ENCODE peak calls at places on chromosomes 4 and X, in six cellular contexts. F, Q, H, T, M and K are unnamed samples.

GRCh38 chr4:48275247-48275646 is 5.6 kb upstream of the TEC start:
- DNase-seq in F (no peak), Q (peak; percentile 15), H (peak; percentile 71), T (no peak), M (peak; percentile 42), K (no peak)

GRCh38 chr4:128454281-128455075 is 166.9 kb upstream of the PGRMC2 start:
- DNase-seq in F (peak; percentile 61), Q (peak; percentile 67), H (peak; percentile 88), T (peak; percentile 73), M (peak; percentile 51), K (peak; percentile 41)

GRCh38 chrX:50470103-50471031 is at the start of gene DGKK:
- DNase-seq in F (no peak), Q (peak; percentile 67), H (no peak), T (peak; percentile 76), M (no peak), K (no peak)

GRCh38 chr4:177596035-177596434 is 153.8 kb upstream of the AGA start:
- DNase-seq in F (no peak), Q (peak; percentile 2), H (peak; percentile 28), T (no peak), M (no peak), K (no peak)

GRCh38 chr4:26235500-26235899 is 85.3 kb upstream of the RBPJ start:
- DNase-seq in F (no peak), Q (no peak), H (no peak), T (no peak), M (no peak), K (no peak)

GRCh38 chr4:43843501-43843900 is 605.1 kb downstream of the KCTD8 start:
- DNase-seq in F (no peak), Q (peak; percentile 6), H (no peak), T (no peak), M (no peak), K (no peak)

GRCh38 chr4:46503739-46504138 is 113.8 kb upstream of the GABRA2 start:
- DNase-seq in F (no peak), Q (no peak), H (no peak), T (no peak), M (no peak), K (no peak)

GRCh38 chr4:117968606-117969005 is 65.7 kb upstream of the NDST3 start:
- DNase-seq in F (no peak), Q (no peak), H (no peak), T (no peak), M (no peak), K (no peak)

GRCh38 chrX:131068945-131069719 is 11.0 kb downstream of the ARHGAP36 start:
- DNase-seq in F (peak; percentile 20), Q (peak; percentile 10), H (peak; percentile 57), T (peak; percentile 80), M (no peak), K (peak; percentile 28)

GRCh38 chr4:20615492-20616136 is 84.6 kb upstream of the PACRGL start:
- DNase-seq in F (no peak), Q (peak; percentile 1), H (no peak), T (no peak), M (no peak), K (no peak)

GRCh38 chr4:20616313-20616712 is 83.9 kb upstream of the PACRGL start:
- DNase-seq in F (no peak), Q (no peak), H (no peak), T (no peak), M (no peak), K (no peak)

GRCh38 chr4:20618010-20618409 is 82.2 kb upstream of the PACRGL start:
- DNase-seq in F (no peak), Q (no peak), H (no peak), T (no peak), M (no peak), K (no peak)

GRCh38 chr4:20616848-20617247 is 83.4 kb upstream of the PACRGL start:
- DNase-seq in F (no peak), Q (no peak), H (no peak), T (no peak), M (no peak), K (no peak)

GRCh38 chr4:20618729-20619128 is 81.5 kb upstream of the PACRGL start:
- DNase-seq in F (no peak), Q (no peak), H (no peak), T (no peak), M (no peak), K (no peak)
- TF ChIP-seq TAF1 in F (no peak), Q (no peak), H (no peak), T (no peak), M (no peak), K (no peak)

DNA sequence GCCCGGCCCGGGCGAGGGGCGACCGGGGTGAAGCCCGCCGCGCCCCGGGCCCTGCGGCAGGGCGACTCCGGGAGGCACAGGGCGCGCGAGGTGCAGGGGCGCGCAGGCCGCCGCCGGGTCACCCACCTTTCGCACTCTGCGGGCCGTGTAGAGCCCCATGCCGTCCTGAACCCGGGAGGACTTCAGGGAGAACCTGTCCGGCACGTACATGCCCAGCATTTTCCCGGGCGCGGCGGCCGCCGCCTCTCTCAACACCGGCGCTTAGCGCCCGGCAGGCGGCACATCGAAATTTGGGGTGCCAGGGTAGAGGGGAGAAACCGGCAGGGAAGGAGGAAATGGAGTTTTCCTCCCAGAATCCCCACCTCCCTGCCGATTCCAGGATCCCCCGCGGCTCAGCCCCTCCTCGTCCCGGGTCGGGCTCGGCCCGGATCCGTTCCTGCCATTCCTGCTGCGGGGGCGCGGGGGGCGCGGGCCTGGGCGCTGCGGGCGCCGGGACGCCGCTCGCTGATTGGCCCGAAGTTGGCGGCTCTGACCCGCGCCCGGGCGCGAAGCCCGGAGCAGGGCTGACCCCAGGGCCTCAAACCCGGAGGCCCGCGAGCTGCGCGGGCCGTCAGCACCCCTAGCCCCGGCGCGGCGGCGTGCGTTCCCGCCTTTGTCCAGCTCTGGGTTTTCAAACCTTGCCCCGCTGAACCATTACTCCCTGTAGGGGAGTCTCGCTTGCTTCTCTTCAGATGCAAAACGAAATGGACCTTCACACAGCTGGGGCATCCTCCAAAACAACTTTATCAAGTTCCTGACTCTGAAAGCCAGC is at the start of gene PRDM5:
- DNase-seq in F (peak; percentile 18), Q (no peak), H (no peak), T (peak; percentile 87), M (no peak), K (peak; percentile 12)
- TF ChIP-seq POLR2A in F (no peak), Q (no peak), H (no peak), T (peak; percentile 56), M (no peak), K (no peak)

GRCh38 chrX:118824173-118824782 is 654 bp downstream of the ZCCHC12 start:
- DNase-seq in F (no peak), Q (no peak), H (no peak), T (peak; percentile 50), M (no peak), K (no peak)
- TF ChIP-seq TAF1 in F (no peak), Q (no peak), H (no peak), T (no peak), M (no peak), K (no peak)

DNA sequence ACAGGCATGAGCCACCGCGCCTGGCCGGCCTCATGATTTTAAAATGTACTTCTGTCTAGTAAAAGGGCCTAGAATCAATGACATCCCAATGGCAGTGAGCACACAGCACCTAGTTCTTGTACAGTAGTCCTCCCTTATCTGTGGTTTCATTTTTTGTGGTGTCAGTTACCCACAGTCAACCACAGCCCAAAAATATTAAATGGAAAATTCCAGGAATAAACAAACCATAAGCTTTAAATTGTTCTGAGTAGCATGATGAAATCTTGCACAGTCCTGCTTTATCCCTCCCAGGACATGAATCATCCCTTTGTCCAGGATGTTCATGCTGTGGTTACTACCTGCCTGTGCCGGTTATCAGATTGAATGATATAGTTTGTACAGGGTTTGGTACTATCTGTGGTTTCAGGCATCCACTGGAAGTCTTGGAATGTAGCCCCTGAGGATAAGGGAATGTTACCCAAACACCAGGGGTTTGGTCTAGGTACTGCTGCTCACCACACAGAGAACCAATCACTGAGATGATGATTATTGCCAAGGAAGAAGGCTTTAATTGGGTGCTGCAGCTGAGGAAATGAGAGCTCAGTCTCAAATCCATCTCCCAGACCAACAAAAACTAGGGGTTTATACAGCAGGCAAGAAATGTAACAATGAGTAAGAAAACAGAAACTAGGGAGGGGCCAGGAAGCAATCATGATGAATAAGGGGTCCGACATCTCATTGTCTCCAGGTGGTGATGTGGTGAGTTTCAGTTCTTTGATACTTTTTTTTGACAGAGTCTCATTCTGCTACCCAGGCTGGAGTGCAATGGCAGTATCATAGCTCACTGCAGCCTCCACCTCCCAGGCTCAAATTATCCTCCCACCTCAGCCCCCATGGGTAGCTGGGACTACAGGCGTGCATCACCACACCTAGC is 16.1 kb upstream of the FHL1 start:
- DNase-seq in F (no peak), Q (peak; percentile 45), H (peak; percentile 11), T (no peak), M (no peak), K (no peak)
- TF ChIP-seq POLR2A in F (no peak), Q (no peak), H (no peak), T (no peak), M (no peak), K (no peak)

DNA sequence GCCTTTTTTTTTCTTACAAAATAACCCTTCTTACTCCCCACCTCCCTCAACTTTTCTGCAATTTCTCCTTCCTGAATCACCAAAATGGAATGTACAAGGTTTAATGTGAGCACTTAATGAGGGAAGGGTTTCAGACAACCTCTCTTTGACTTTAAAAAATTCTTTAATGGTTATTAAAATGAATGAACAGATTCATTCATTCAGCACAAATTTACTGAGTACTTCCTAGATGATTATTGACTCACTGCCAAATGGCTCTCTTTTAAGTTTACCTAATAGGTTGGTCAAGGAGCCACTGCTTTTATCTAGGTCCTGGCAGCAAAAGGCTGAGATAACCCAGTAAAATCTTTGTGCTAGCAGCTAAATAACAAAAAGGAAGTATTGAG is 904 bp upstream of the AADAT start:
- DNase-seq in F (no peak), Q (no peak), H (no peak), T (no peak), M (no peak), K (no peak)
- TF ChIP-seq TAF1 in F (no peak), Q (no peak), H (no peak), T (no peak), M (no peak), K (no peak)